ENCODE peak calls at places on chromosomes 16 and 17, in ten cellular contexts. One of them, this sample, is unnamed.
A peak's percentile ranks its signal among the peaks of the same experiment; 100 is the strongest.

GRCh38 chr17:27296427-27296979 is 2.6 kb downstream of the WSB1 start:
- DNase-seq in fibroblast of villous mesenchyme: peak; percentile 89
- DNase-seq in AG10803: peak; percentile 85
- DNase-seq in PC-3: peak; percentile 66
- DNase-seq in left ventricle myocardium inferior: no peak
- DNase-seq in small intestine: no peak
- DNase-seq in epithelial cell of esophagus: peak; percentile 79
- DNase-seq in choroid plexus epithelial cell: peak; percentile 84
- DNase-seq in endodermal cell: no peak
- DNase-seq in testis: no peak
- DNase-seq in this sample: no peak

GRCh38 chr17:3880983-3881382 is 11.9 kb downstream of the CAMKK1 start:
- DNase-seq in fibroblast of villous mesenchyme: no peak
- DNase-seq in AG10803: no peak
- DNase-seq in PC-3: no peak
- DNase-seq in left ventricle myocardium inferior: no peak
- DNase-seq in small intestine: no peak
- DNase-seq in epithelial cell of esophagus: no peak
- DNase-seq in choroid plexus epithelial cell: no peak
- DNase-seq in endodermal cell: no peak
- DNase-seq in testis: no peak
- DNase-seq in this sample: no peak

GRCh38 chr16:79864032-79864780 is 263.7 kb upstream of the MAF start:
- DNase-seq in fibroblast of villous mesenchyme: no peak
- DNase-seq in AG10803: no peak
- DNase-seq in PC-3: no peak
- DNase-seq in left ventricle myocardium inferior: no peak
- DNase-seq in small intestine: no peak
- DNase-seq in epithelial cell of esophagus: no peak
- DNase-seq in choroid plexus epithelial cell: no peak
- DNase-seq in endodermal cell: no peak
- DNase-seq in testis: no peak
- DNase-seq in this sample: no peak

GRCh38 chr17:14268264-14268663 is 31.6 kb upstream of the CDRT15 start:
- DNase-seq in fibroblast of villous mesenchyme: no peak
- DNase-seq in AG10803: no peak
- DNase-seq in PC-3: no peak
- DNase-seq in left ventricle myocardium inferior: no peak
- DNase-seq in small intestine: no peak
- DNase-seq in epithelial cell of esophagus: no peak
- DNase-seq in choroid plexus epithelial cell: no peak
- DNase-seq in endodermal cell: peak; percentile 68
- DNase-seq in testis: no peak
- DNase-seq in this sample: no peak

GRCh38 chr17:1769826-1770477 is 8.1 kb downstream of the SERPINF1 start:
- DNase-seq in fibroblast of villous mesenchyme: no peak
- DNase-seq in AG10803: no peak
- DNase-seq in PC-3: peak; percentile 17
- DNase-seq in left ventricle myocardium inferior: no peak
- DNase-seq in small intestine: no peak
- DNase-seq in epithelial cell of esophagus: peak; percentile 98
- DNase-seq in choroid plexus epithelial cell: peak; percentile 81
- DNase-seq in endodermal cell: peak; percentile 94
- DNase-seq in testis: no peak
- DNase-seq in this sample: no peak

GRCh38 chr17:75970011-75970523 is 8.9 kb downstream of the ACOX1 start:
- DNase-seq in fibroblast of villous mesenchyme: peak; percentile 48
- DNase-seq in AG10803: peak; percentile 67
- DNase-seq in PC-3: peak; percentile 75
- DNase-seq in left ventricle myocardium inferior: no peak
- DNase-seq in small intestine: no peak
- DNase-seq in epithelial cell of esophagus: no peak
- DNase-seq in choroid plexus epithelial cell: peak; percentile 10
- DNase-seq in endodermal cell: no peak
- DNase-seq in testis: no peak
- DNase-seq in this sample: no peak

GRCh38 chr17:76681222-76682137 is 29.3 kb downstream of the MXRA7 start:
- DNase-seq in fibroblast of villous mesenchyme: peak; percentile 93
- DNase-seq in AG10803: peak; percentile 61
- DNase-seq in PC-3: peak; percentile 83
- DNase-seq in left ventricle myocardium inferior: peak; percentile 63
- DNase-seq in small intestine: peak; percentile 76
- DNase-seq in epithelial cell of esophagus: peak; percentile 73
- DNase-seq in choroid plexus epithelial cell: peak; percentile 85
- DNase-seq in endodermal cell: peak; percentile 98
- DNase-seq in testis: peak; percentile 87
- DNase-seq in this sample: peak; percentile 84

GRCh38 chr16:20675488-20676267 is 21.8 kb downstream of the ACSM1 start:
- DNase-seq in fibroblast of villous mesenchyme: no peak
- DNase-seq in AG10803: peak; percentile 5
- DNase-seq in PC-3: peak; percentile 54
- DNase-seq in left ventricle myocardium inferior: no peak
- DNase-seq in small intestine: peak; percentile 91
- DNase-seq in epithelial cell of esophagus: peak; percentile 74
- DNase-seq in choroid plexus epithelial cell: peak; percentile 12
- DNase-seq in endodermal cell: peak; percentile 82
- DNase-seq in testis: peak; percentile 84
- DNase-seq in this sample: peak; percentile 20

GRCh38 chr16:84999200-84999599 is 12.1 kb downstream of the ZDHHC7 start:
- DNase-seq in fibroblast of villous mesenchyme: no peak
- DNase-seq in AG10803: no peak
- DNase-seq in PC-3: peak; percentile 70
- DNase-seq in left ventricle myocardium inferior: no peak
- DNase-seq in small intestine: no peak
- DNase-seq in epithelial cell of esophagus: peak; percentile 38
- DNase-seq in choroid plexus epithelial cell: peak; percentile 48
- DNase-seq in endodermal cell: no peak
- DNase-seq in testis: no peak
- DNase-seq in this sample: no peak

GRCh38 chr16:81616321-81617020 is 162.6 kb upstream of the PLCG2 start:
- DNase-seq in fibroblast of villous mesenchyme: peak; percentile 70
- DNase-seq in AG10803: peak; percentile 81
- DNase-seq in PC-3: no peak
- DNase-seq in left ventricle myocardium inferior: peak; percentile 69
- DNase-seq in small intestine: peak; percentile 47
- DNase-seq in epithelial cell of esophagus: no peak
- DNase-seq in choroid plexus epithelial cell: peak; percentile 87
- DNase-seq in endodermal cell: peak; percentile 89
- DNase-seq in testis: peak; percentile 37
- DNase-seq in this sample: peak; percentile 77

GRCh38 chr17:8628172-8628571 is 2.4 kb downstream of the MYH10 start:
- DNase-seq in fibroblast of villous mesenchyme: no peak
- DNase-seq in AG10803: no peak
- DNase-seq in PC-3: no peak
- DNase-seq in left ventricle myocardium inferior: no peak
- DNase-seq in small intestine: no peak
- DNase-seq in epithelial cell of esophagus: no peak
- DNase-seq in choroid plexus epithelial cell: no peak
- DNase-seq in endodermal cell: no peak
- DNase-seq in testis: no peak
- DNase-seq in this sample: no peak

GRCh38 chr16:1443403-1443973 is 868 bp downstream of the CCDC154 start:
- DNase-seq in fibroblast of villous mesenchyme: no peak
- DNase-seq in AG10803: no peak
- DNase-seq in PC-3: no peak
- DNase-seq in left ventricle myocardium inferior: no peak
- DNase-seq in small intestine: no peak
- DNase-seq in epithelial cell of esophagus: no peak
- DNase-seq in choroid plexus epithelial cell: no peak
- DNase-seq in endodermal cell: no peak
- DNase-seq in testis: no peak
- DNase-seq in this sample: no peak

GRCh38 chr16:13973321-13974023 is 53.5 kb downstream of the ERCC4 start:
- DNase-seq in fibroblast of villous mesenchyme: no peak
- DNase-seq in AG10803: no peak
- DNase-seq in PC-3: no peak
- DNase-seq in left ventricle myocardium inferior: no peak
- DNase-seq in small intestine: no peak
- DNase-seq in epithelial cell of esophagus: no peak
- DNase-seq in choroid plexus epithelial cell: no peak
- DNase-seq in endodermal cell: no peak
- DNase-seq in testis: no peak
- DNase-seq in this sample: no peak

GRCh38 chr16:26344976-26345375 is 653.2 kb downstream of the HS3ST4 start:
- DNase-seq in fibroblast of villous mesenchyme: no peak
- DNase-seq in AG10803: no peak
- DNase-seq in PC-3: no peak
- DNase-seq in left ventricle myocardium inferior: no peak
- DNase-seq in small intestine: no peak
- DNase-seq in epithelial cell of esophagus: no peak
- DNase-seq in choroid plexus epithelial cell: no peak
- DNase-seq in endodermal cell: no peak
- DNase-seq in testis: no peak
- DNase-seq in this sample: no peak

GRCh38 chr16:26345951-26346350 is 654.2 kb downstream of the HS3ST4 start:
- DNase-seq in fibroblast of villous mesenchyme: no peak
- DNase-seq in AG10803: no peak
- DNase-seq in PC-3: no peak
- DNase-seq in left ventricle myocardium inferior: no peak
- DNase-seq in small intestine: no peak
- DNase-seq in epithelial cell of esophagus: no peak
- DNase-seq in choroid plexus epithelial cell: no peak
- DNase-seq in endodermal cell: no peak
- DNase-seq in testis: no peak
- DNase-seq in this sample: no peak

DNA sequence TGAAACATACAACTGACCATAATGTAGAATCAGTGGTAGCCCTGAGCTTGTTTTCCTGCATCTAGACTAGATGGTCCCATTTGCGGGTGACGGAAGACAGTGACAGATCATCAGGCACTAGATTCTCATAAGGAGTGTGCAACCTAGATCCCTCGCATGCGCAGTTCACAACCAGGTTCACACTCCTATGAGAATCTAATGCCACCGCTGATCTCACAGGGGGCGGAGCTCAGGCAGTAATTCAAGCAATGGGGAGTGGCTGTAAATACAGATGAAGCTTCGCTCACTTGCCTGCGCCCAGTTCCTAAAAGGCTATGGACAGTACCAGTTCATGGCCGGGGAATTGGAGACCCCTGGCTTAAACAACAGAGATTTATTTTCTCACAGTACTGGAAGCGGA is 656.3 kb downstream of the HS3ST4 start:
- DNase-seq in fibroblast of villous mesenchyme: no peak
- DNase-seq in AG10803: no peak
- DNase-seq in PC-3: no peak
- DNase-seq in left ventricle myocardium inferior: no peak
- DNase-seq in small intestine: no peak
- DNase-seq in epithelial cell of esophagus: no peak
- DNase-seq in choroid plexus epithelial cell: no peak
- DNase-seq in endodermal cell: no peak
- DNase-seq in testis: no peak
- DNase-seq in this sample: no peak
- H3K4me3 ChIP-seq in fibroblast of villous mesenchyme: no peak overlapping the region
- H3K4me3 ChIP-seq in AG10803: no peak overlapping the region
- H3K4me3 ChIP-seq in PC-3: no peak overlapping the region
- H3K4me3 ChIP-seq in left ventricle myocardium inferior: no peak overlapping the region
- H3K4me3 ChIP-seq in small intestine: no peak overlapping the region
- H3K4me3 ChIP-seq in epithelial cell of esophagus: no peak overlapping the region
- H3K4me3 ChIP-seq in choroid plexus epithelial cell: no peak overlapping the region
- H3K4me3 ChIP-seq in endodermal cell: no peak overlapping the region
- H3K4me3 ChIP-seq in testis: no peak overlapping the region
- H3K4me3 ChIP-seq in this sample: no peak overlapping the region

GRCh38 chr16:28880955-28881354 is 2.7 kb downstream of the ATP2A1 start:
- DNase-seq in fibroblast of villous mesenchyme: no peak
- DNase-seq in AG10803: no peak
- DNase-seq in PC-3: no peak
- DNase-seq in left ventricle myocardium inferior: no peak
- DNase-seq in small intestine: no peak
- DNase-seq in epithelial cell of esophagus: no peak
- DNase-seq in choroid plexus epithelial cell: no peak
- DNase-seq in endodermal cell: no peak
- DNase-seq in testis: no peak
- DNase-seq in this sample: no peak
- H3K4me3 ChIP-seq in fibroblast of villous mesenchyme: no peak overlapping the region
- H3K4me3 ChIP-seq in AG10803: no peak overlapping the region
- H3K4me3 ChIP-seq in PC-3: no peak overlapping the region
- H3K4me3 ChIP-seq in left ventricle myocardium inferior: no peak overlapping the region
- H3K4me3 ChIP-seq in small intestine: no peak overlapping the region
- H3K4me3 ChIP-seq in epithelial cell of esophagus: no peak overlapping the region
- H3K4me3 ChIP-seq in choroid plexus epithelial cell: no peak overlapping the region
- H3K4me3 ChIP-seq in endodermal cell: no peak overlapping the region
- H3K4me3 ChIP-seq in testis: no peak overlapping the region
- H3K4me3 ChIP-seq in this sample: no peak overlapping the region

GRCh38 chr16:70526403-70526802 is 2.8 kb downstream of the SF3B3 start:
- DNase-seq in fibroblast of villous mesenchyme: peak; percentile 23
- DNase-seq in AG10803: no peak
- DNase-seq in PC-3: no peak
- DNase-seq in left ventricle myocardium inferior: no peak
- DNase-seq in small intestine: no peak
- DNase-seq in epithelial cell of esophagus: no peak
- DNase-seq in choroid plexus epithelial cell: peak; percentile 15
- DNase-seq in endodermal cell: no peak
- DNase-seq in testis: no peak
- DNase-seq in this sample: no peak
- H3K4me3 ChIP-seq in fibroblast of villous mesenchyme: peak overlapping the region; percentile 13
- H3K4me3 ChIP-seq in AG10803: no peak overlapping the region
- H3K4me3 ChIP-seq in PC-3: peak overlapping the region; percentile 93
- H3K4me3 ChIP-seq in left ventricle myocardium inferior: no peak overlapping the region
- H3K4me3 ChIP-seq in small intestine: no peak overlapping the region
- H3K4me3 ChIP-seq in epithelial cell of esophagus: peak overlapping the region; percentile 10
- H3K4me3 ChIP-seq in choroid plexus epithelial cell: peak overlapping the region; percentile 9
- H3K4me3 ChIP-seq in endodermal cell: peak overlapping the region; percentile 100
- H3K4me3 ChIP-seq in testis: no peak overlapping the region
- H3K4me3 ChIP-seq in this sample: no peak overlapping the region

GRCh38 chr17:44536090-44536960 is 21.0 kb upstream of the FZD2 start:
- DNase-seq in fibroblast of villous mesenchyme: peak; percentile 61
- DNase-seq in AG10803: peak; percentile 61
- DNase-seq in PC-3: no peak
- DNase-seq in left ventricle myocardium inferior: no peak
- DNase-seq in small intestine: no peak
- DNase-seq in epithelial cell of esophagus: no peak
- DNase-seq in choroid plexus epithelial cell: peak; percentile 59
- DNase-seq in endodermal cell: peak; percentile 75
- DNase-seq in testis: peak; percentile 67
- DNase-seq in this sample: no peak

GRCh38 chr17:44527954-44528353 is 24.7 kb upstream of the GPATCH8 start:
- DNase-seq in fibroblast of villous mesenchyme: no peak
- DNase-seq in AG10803: no peak
- DNase-seq in PC-3: no peak
- DNase-seq in left ventricle myocardium inferior: no peak
- DNase-seq in small intestine: no peak
- DNase-seq in epithelial cell of esophagus: no peak
- DNase-seq in choroid plexus epithelial cell: no peak
- DNase-seq in endodermal cell: no peak
- DNase-seq in testis: no peak
- DNase-seq in this sample: no peak

GRCh38 chr17:44531019-44531418 is 26.3 kb upstream of the FZD2 start:
- DNase-seq in fibroblast of villous mesenchyme: no peak
- DNase-seq in AG10803: no peak
- DNase-seq in PC-3: no peak
- DNase-seq in left ventricle myocardium inferior: no peak
- DNase-seq in small intestine: no peak
- DNase-seq in epithelial cell of esophagus: no peak
- DNase-seq in choroid plexus epithelial cell: no peak
- DNase-seq in endodermal cell: no peak
- DNase-seq in testis: no peak
- DNase-seq in this sample: no peak

GRCh38 chr17:44529864-44530263 is 26.7 kb upstream of the GPATCH8 start:
- DNase-seq in fibroblast of villous mesenchyme: no peak
- DNase-seq in AG10803: no peak
- DNase-seq in PC-3: peak; percentile 55
- DNase-seq in left ventricle myocardium inferior: no peak
- DNase-seq in small intestine: no peak
- DNase-seq in epithelial cell of esophagus: peak; percentile 34
- DNase-seq in choroid plexus epithelial cell: no peak
- DNase-seq in endodermal cell: peak; percentile 61
- DNase-seq in testis: no peak
- DNase-seq in this sample: no peak

GRCh38 chr17:44533533-44534246 is 23.6 kb upstream of the FZD2 start:
- DNase-seq in fibroblast of villous mesenchyme: peak; percentile 92
- DNase-seq in AG10803: peak; percentile 84
- DNase-seq in PC-3: peak; percentile 94
- DNase-seq in left ventricle myocardium inferior: peak; percentile 87
- DNase-seq in small intestine: peak; percentile 75
- DNase-seq in epithelial cell of esophagus: peak; percentile 80
- DNase-seq in choroid plexus epithelial cell: peak; percentile 93
- DNase-seq in endodermal cell: peak; percentile 100
- DNase-seq in testis: peak; percentile 96
- DNase-seq in this sample: peak; percentile 93
- H3K4me3 ChIP-seq in fibroblast of villous mesenchyme: peak overlapping the region; percentile 12
- H3K4me3 ChIP-seq in AG10803: peak overlapping the region; percentile 29
- H3K4me3 ChIP-seq in PC-3: no peak overlapping the region
- H3K4me3 ChIP-seq in left ventricle myocardium inferior: peak overlapping the region; percentile 18
- H3K4me3 ChIP-seq in small intestine: no peak overlapping the region
- H3K4me3 ChIP-seq in epithelial cell of esophagus: no peak overlapping the region
- H3K4me3 ChIP-seq in choroid plexus epithelial cell: no peak overlapping the region
- H3K4me3 ChIP-seq in endodermal cell: no peak overlapping the region
- H3K4me3 ChIP-seq in testis: no peak overlapping the region
- H3K4me3 ChIP-seq in this sample: no peak overlapping the region